ENCODE peak calls at places on chromosomes 7 and 10, in five cellular contexts. H is A549, D is IMR-90, V is GM12878, U is K562. M is an unnamed sample. For H3K4me1, the result is how much of the 10 kb centered on the place peaks cover.

GRCh38 chr7:79531116-79531515 is 77.6 kb upstream of the MAGI2 start:
- DNase-seq in H (no peak), D (no peak), V (no peak), U (no peak), M (no peak)

GRCh38 chr7:152667900-152668440 is 8.0 kb downstream of the XRCC2 start:
- DNase-seq in H (no peak), D (no peak), V (no peak), U (no peak), M (no peak)

GRCh38 chr7:25240340-25240739 is 12.1 kb upstream of the NPVF start:
- DNase-seq in H (no peak), D (no peak), V (no peak), U (no peak), M (no peak)

GRCh38 chr7:158001621-158002320 is 585.9 kb downstream of the PTPRN2 start:
- DNase-seq in H (no peak), D (no peak), V (no peak), U (no peak), M (peak)

GRCh38 chr7:157141525-157142060 is 2.9 kb downstream of the UBE3C start:
- DNase-seq in H (no peak), D (no peak), V (no peak), U (no peak), M (no peak)

GRCh38 chr7:83427929-83428328 is 221.0 kb downstream of the SEMA3E start:
- DNase-seq in H (no peak), D (no peak), V (no peak), U (no peak), M (no peak)

GRCh38 chr7:140342732-140343514 is 55.4 kb downstream of the SLC37A3 start:
- DNase-seq in H (peak), D (peak), V (no peak), U (peak), M (peak)

GRCh38 chr7:35446091-35446490 is 192.2 kb upstream of the TBX20 start:
- DNase-seq in H (no peak), D (no peak), V (no peak), U (no peak), M (no peak)

GRCh38 chr10:116001266-116001857 is 271.6 kb downstream of the GFRA1 start:
- DNase-seq in H (no peak), D (no peak), V (no peak), U (no peak), M (no peak)

GRCh38 chr7:38673795-38674194 is 42.6 kb upstream of the AMPH start:
- DNase-seq in H (no peak), D (peak), V (no peak), U (no peak), M (no peak)

GRCh38 chr7:20435305-20435704 is 104.6 kb downstream of the ITGB8 start:
- DNase-seq in H (no peak), D (no peak), V (no peak), U (no peak), M (no peak)

GRCh38 chr10:90871279-90871760 is 454 bp upstream of the RPP30 start:
- DNase-seq in H (peak), D (peak), V (peak), U (peak), M (peak)

GRCh38 chr7:74526780-74527179 is 73.1 kb downstream of the GTF2IRD1 start:
- DNase-seq in H (no peak), D (no peak), V (no peak), U (no peak), M (no peak)

GRCh38 chr10:113020425-113020753 is 70.3 kb downstream of the TCF7L2 start:
- DNase-seq in H (no peak), D (no peak), V (no peak), U (no peak), M (no peak)
- H3K4me1 ChIP-seq in H (half or more), D (under half), V (under half), U (under half), M (under half)

DNA sequence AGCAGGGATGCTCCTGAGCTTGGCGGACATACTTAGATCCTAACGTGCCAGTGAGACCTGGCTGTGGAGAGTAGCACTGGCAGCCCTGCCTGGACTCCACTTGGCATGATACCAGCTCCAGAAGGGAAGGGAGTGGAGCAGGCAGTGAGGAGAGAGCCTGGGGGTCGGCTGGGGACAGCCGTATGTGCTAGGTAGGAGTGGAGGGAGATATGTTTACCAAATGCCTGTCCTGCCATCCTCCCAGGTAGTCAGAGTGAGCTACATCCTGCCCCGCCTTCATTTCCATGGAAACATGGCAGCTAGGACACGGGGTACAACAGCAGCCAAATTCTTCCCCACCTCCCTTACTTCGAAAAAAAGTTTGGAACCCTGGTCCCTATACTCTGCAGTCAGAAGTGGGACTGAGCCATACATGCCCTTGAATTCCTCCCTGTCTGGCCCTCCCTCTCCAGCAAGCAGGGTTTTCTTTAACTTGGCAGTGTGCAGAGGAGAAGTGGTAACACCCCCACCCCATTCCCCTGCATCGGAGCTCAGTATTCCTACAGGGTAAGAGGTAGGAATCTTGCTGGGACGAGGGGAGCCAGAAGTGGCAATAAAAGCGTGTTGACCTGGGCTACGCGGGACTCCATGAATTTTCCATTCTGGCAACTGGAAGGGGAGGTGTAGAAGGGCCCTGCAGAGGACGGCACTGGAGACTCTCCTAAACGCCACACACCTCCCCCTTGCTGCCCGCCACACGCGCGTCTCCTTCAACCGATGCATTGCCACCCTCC is 20.0 kb upstream of the SMO start:
- DNase-seq in H (no peak), D (no peak), V (no peak), U (no peak), M (no peak)
- TF ChIP-seq RCOR1 in H (no peak), D (no peak), V (no peak), U (no peak), M (no peak)

GRCh38 chr10:129690248-129691070 is 223.4 kb downstream of the MGMT start:
- DNase-seq in H (no peak), D (no peak), V (no peak), U (no peak), M (no peak)
- H3K4me1 ChIP-seq in H (under half), D (under half), V (under half), U (under half), M (under half)

GRCh38 chr7:73437699-73438416 is 4.3 kb downstream of the FZD9 start:
- DNase-seq in H (no peak), D (no peak), V (no peak), U (no peak), M (peak)
- TF ChIP-seq RCOR1 in H (no peak), D (no peak), V (no peak), U (no peak), M (no peak)

GRCh38 chr10:132592790-132593788 is 55.5 kb downstream of the INPP5A start:
- DNase-seq in H (no peak), D (no peak), V (peak), U (no peak), M (no peak)
- H3K4me1 ChIP-seq in H (under half), D (under half), V (under half), U (under half), M (under half)

DNA sequence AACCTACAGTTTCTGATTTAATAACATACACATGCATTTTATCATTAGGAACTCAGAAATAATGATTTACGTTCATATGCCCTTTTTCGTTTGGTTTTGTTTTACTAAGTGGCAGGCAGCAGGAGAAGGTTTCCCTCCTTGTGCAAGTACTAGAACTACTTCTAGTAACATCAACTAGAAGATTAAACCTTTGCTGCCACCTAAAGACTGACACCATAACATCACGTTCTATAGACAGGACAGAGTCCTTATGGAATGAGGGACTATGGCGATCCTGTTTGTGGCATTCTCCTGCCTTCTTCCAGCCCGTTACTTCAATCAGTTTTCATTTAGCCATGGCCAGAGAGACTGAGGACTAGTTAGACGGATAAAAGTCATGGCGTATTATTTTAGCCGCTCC is 53.2 kb downstream of the GAD2 start:
- DNase-seq in H (peak), D (no peak), V (no peak), U (peak), M (peak)
- TF ChIP-seq RCOR1 in H (no peak), D (no peak), V (no peak), U (no peak), M (no peak)

DNA sequence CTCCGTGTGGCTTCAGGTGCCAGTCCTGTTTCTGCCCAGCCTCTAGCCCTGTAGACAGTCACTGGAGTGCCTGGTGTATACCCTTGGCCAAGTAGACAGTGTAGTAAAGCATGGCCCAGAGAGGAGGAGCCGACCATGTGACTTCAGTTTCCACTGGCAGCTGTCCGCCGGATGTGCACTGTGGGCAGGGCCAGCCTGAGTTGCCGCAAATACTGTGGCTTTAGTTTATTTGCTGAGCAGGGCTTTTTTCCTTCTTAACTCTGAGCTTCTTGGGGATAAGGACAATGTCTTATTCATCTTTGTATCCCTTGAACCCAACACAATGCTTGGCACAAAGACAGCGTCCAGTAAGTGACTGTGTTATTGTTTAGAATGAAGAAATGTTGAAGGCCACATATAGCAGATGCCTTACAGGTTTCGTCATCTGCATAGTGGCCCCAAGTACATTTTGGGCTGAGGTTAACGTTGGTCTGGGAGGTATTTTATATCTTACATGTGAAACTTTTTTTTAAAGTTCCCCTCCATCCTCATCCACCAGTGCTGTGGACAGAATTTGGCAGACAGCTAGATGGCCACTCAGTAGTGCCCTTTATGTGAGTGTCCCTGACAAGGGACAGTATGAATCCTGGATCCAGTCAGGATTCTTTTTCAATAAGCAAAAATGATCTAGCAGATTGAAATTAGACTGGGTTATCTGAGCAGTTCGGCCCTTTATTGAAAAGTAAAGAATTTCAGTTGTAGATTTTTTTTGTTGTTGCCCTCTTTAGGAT is 40.6 kb downstream of the CYP17A1 start:
- DNase-seq in H (no peak), D (peak), V (peak), U (no peak), M (no peak)
- H3K4me1 ChIP-seq in H (under half), D (under half), V (under half), U (under half), M (under half)

GRCh38 chr7:2200584-2200980 is 32.2 kb downstream of the MAD1L1 start:
- DNase-seq in H (no peak), D (no peak), V (no peak), U (no peak), M (no peak)
- TF ChIP-seq RCOR1 in H (no peak), D (no peak), V (no peak), U (no peak), M (no peak)

DNA sequence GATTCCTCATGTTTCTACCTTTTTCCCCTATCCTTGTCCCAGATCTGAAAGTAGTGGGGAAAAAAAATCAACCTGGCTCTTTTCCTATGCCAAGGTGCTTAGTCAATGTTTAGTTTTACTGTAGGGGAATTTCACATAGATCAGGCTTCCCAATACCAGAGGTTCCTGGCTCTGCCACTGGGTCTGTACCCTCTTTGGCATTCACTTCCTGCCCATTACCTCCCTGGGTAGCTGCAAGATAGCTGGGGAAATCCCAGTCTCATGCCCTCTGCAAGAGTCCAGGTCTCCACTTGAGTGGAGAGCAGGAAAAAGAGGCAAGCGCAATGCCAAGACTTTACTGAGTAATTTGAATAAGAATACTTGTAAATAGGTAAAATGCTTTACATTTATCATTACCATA is 3.5 kb upstream of the BPGM start:
- DNase-seq in H (no peak), D (no peak), V (no peak), U (no peak), M (no peak)
- H3K4me1 ChIP-seq in H (under half), D (under half), V (under half), U (under half), M (under half)

M was measured in SK-N-SH.